ENCODE peak calls at places on chromosomes 16 and 17, in nine cellular contexts. One of them, this sample, is unnamed.
A peak's percentile ranks its signal among the peaks of the same experiment; 100 is the strongest.

GRCh38 chr17:70021726-70022125 is 53.3 kb upstream of the KCNJ16 start:
- DNase-seq in progenitor cell of endocrine pancreas: no peak
- DNase-seq in NCI-H460: no peak
- DNase-seq in PC-9: no peak
- DNase-seq in GM23338: peak; percentile 20
- DNase-seq in effector memory CD4-positive, alpha-beta T cell: no peak
- DNase-seq in HTR-8/SVneo: no peak
- DNase-seq in ovary: no peak
- DNase-seq in amygdala: no peak
- DNase-seq in this sample: no peak

GRCh38 chr16:57959804-57960203 is 11.1 kb downstream of the CNGB1 start:
- DNase-seq in progenitor cell of endocrine pancreas: no peak
- DNase-seq in HTR-8/SVneo: no peak
- DNase-seq in amygdala: no peak
- DNase-seq in effector memory CD4-positive, alpha-beta T cell: no peak
- DNase-seq in NCI-H460: no peak
- DNase-seq in ovary: no peak
- DNase-seq in GM23338: no peak
- DNase-seq in PC-9: no peak
- DNase-seq in this sample: no peak

GRCh38 chr17:40069751-40070643 is 7.2 kb downstream of the THRA start:
- DNase-seq in progenitor cell of endocrine pancreas: no peak
- DNase-seq in HTR-8/SVneo: no peak
- DNase-seq in ovary: peak; percentile 65
- DNase-seq in GM23338: peak; percentile 55
- DNase-seq in NCI-H460: no peak
- DNase-seq in effector memory CD4-positive, alpha-beta T cell: peak; percentile 28
- DNase-seq in amygdala: no peak
- DNase-seq in PC-9: no peak
- DNase-seq in this sample: no peak

GRCh38 chr16:56332464-56333079 is 92.8 kb downstream of the AMFR start:
- DNase-seq in ovary: peak; percentile 44
- DNase-seq in PC-9: peak; percentile 62
- DNase-seq in HTR-8/SVneo: peak; percentile 87
- DNase-seq in amygdala: peak; percentile 57
- DNase-seq in GM23338: peak; percentile 66
- DNase-seq in progenitor cell of endocrine pancreas: peak; percentile 43
- DNase-seq in NCI-H460: peak; percentile 88
- DNase-seq in effector memory CD4-positive, alpha-beta T cell: no peak
- DNase-seq in this sample: no peak

GRCh38 chr17:70420876-70421445 is 251.6 kb downstream of the KCNJ2 start:
- DNase-seq in ovary: no peak
- DNase-seq in NCI-H460: no peak
- DNase-seq in effector memory CD4-positive, alpha-beta T cell: no peak
- DNase-seq in HTR-8/SVneo: no peak
- DNase-seq in amygdala: no peak
- DNase-seq in progenitor cell of endocrine pancreas: no peak
- DNase-seq in PC-9: peak; percentile 48
- DNase-seq in GM23338: no peak
- DNase-seq in this sample: no peak

GRCh38 chr17:80005360-80006338 is 30.0 kb downstream of the TBC1D16 start:
- DNase-seq in NCI-H460: peak; percentile 36
- DNase-seq in amygdala: peak; percentile 32
- DNase-seq in effector memory CD4-positive, alpha-beta T cell: peak; percentile 30
- DNase-seq in PC-9: no peak
- DNase-seq in ovary: peak; percentile 57
- DNase-seq in GM23338: peak; percentile 73
- DNase-seq in HTR-8/SVneo: peak; percentile 86
- DNase-seq in progenitor cell of endocrine pancreas: peak; percentile 70
- DNase-seq in this sample: peak; percentile 24

GRCh38 chr17:74994440-74994839 is 7.0 kb downstream of the CDR2L start:
- DNase-seq in NCI-H460: no peak
- DNase-seq in HTR-8/SVneo: no peak
- DNase-seq in ovary: no peak
- DNase-seq in GM23338: no peak
- DNase-seq in progenitor cell of endocrine pancreas: no peak
- DNase-seq in PC-9: no peak
- DNase-seq in amygdala: no peak
- DNase-seq in effector memory CD4-positive, alpha-beta T cell: no peak
- DNase-seq in this sample: no peak

GRCh38 chr16:87278191-87279093 is 38.8 kb downstream of the C16orf95 start:
- DNase-seq in effector memory CD4-positive, alpha-beta T cell: peak; percentile 6
- DNase-seq in ovary: peak; percentile 60
- DNase-seq in HTR-8/SVneo: peak; percentile 93
- DNase-seq in PC-9: peak; percentile 50
- DNase-seq in progenitor cell of endocrine pancreas: peak; percentile 73
- DNase-seq in NCI-H460: peak; percentile 65
- DNase-seq in GM23338: peak; percentile 91
- DNase-seq in amygdala: peak; percentile 41
- DNase-seq in this sample: peak; percentile 25

GRCh38 chr16:14562691-14563491 is 67.2 kb downstream of the PARN start:
- DNase-seq in ovary: no peak
- DNase-seq in progenitor cell of endocrine pancreas: no peak
- DNase-seq in NCI-H460: no peak
- DNase-seq in effector memory CD4-positive, alpha-beta T cell: no peak
- DNase-seq in amygdala: no peak
- DNase-seq in PC-9: no peak
- DNase-seq in HTR-8/SVneo: no peak
- DNase-seq in GM23338: peak; percentile 15
- DNase-seq in this sample: no peak

GRCh38 chr17:29927546-29927945 is 2.5 kb downstream of the SSH2 start:
- DNase-seq in amygdala: no peak
- DNase-seq in HTR-8/SVneo: no peak
- DNase-seq in progenitor cell of endocrine pancreas: no peak
- DNase-seq in NCI-H460: no peak
- DNase-seq in PC-9: no peak
- DNase-seq in GM23338: no peak
- DNase-seq in effector memory CD4-positive, alpha-beta T cell: no peak
- DNase-seq in ovary: no peak
- DNase-seq in this sample: no peak

GRCh38 chr17:51079049-51079448 is 41.6 kb downstream of the SPAG9 start:
- DNase-seq in ovary: no peak
- DNase-seq in HTR-8/SVneo: peak; percentile 31
- DNase-seq in NCI-H460: no peak
- DNase-seq in GM23338: no peak
- DNase-seq in effector memory CD4-positive, alpha-beta T cell: no peak
- DNase-seq in amygdala: no peak
- DNase-seq in progenitor cell of endocrine pancreas: no peak
- DNase-seq in PC-9: no peak
- DNase-seq in this sample: no peak

GRCh38 chr17:30236807-30237206 is 1.3 kb upstream of the SLC6A4 start:
- DNase-seq in GM23338: peak; percentile 70
- DNase-seq in progenitor cell of endocrine pancreas: peak; percentile 60
- DNase-seq in PC-9: no peak
- DNase-seq in effector memory CD4-positive, alpha-beta T cell: no peak
- DNase-seq in NCI-H460: peak; percentile 42
- DNase-seq in ovary: peak; percentile 26
- DNase-seq in amygdala: no peak
- DNase-seq in HTR-8/SVneo: peak; percentile 26
- DNase-seq in this sample: no peak

GRCh38 chr17:4008082-4008435 is 43.8 kb upstream of the ATP2A3 start:
- DNase-seq in PC-9: no peak
- DNase-seq in progenitor cell of endocrine pancreas: no peak
- DNase-seq in HTR-8/SVneo: no peak
- DNase-seq in NCI-H460: no peak
- DNase-seq in GM23338: peak; percentile 41
- DNase-seq in effector memory CD4-positive, alpha-beta T cell: no peak
- DNase-seq in ovary: no peak
- DNase-seq in amygdala: no peak
- DNase-seq in this sample: no peak

GRCh38 chr17:40307001-40307690 is 1.8 kb upstream of the RARA start:
- DNase-seq in ovary: peak; percentile 69
- DNase-seq in amygdala: no peak
- DNase-seq in GM23338: peak; percentile 70
- DNase-seq in progenitor cell of endocrine pancreas: no peak
- DNase-seq in PC-9: no peak
- DNase-seq in effector memory CD4-positive, alpha-beta T cell: no peak
- DNase-seq in NCI-H460: no peak
- DNase-seq in HTR-8/SVneo: no peak
- DNase-seq in this sample: no peak

GRCh38 chr17:74119049-74119580 is 84.4 kb upstream of the RPL38 start:
- DNase-seq in NCI-H460: no peak
- DNase-seq in effector memory CD4-positive, alpha-beta T cell: no peak
- DNase-seq in PC-9: no peak
- DNase-seq in HTR-8/SVneo: no peak
- DNase-seq in progenitor cell of endocrine pancreas: no peak
- DNase-seq in amygdala: no peak
- DNase-seq in GM23338: no peak
- DNase-seq in ovary: no peak
- DNase-seq in this sample: no peak

GRCh38 chr16:85238233-85238647 is 126.0 kb upstream of the CIBAR2 start:
- DNase-seq in GM23338: peak; percentile 80
- DNase-seq in HTR-8/SVneo: no peak
- DNase-seq in effector memory CD4-positive, alpha-beta T cell: no peak
- DNase-seq in PC-9: no peak
- DNase-seq in ovary: peak; percentile 98
- DNase-seq in amygdala: peak; percentile 49
- DNase-seq in NCI-H460: no peak
- DNase-seq in progenitor cell of endocrine pancreas: no peak
- DNase-seq in this sample: no peak

This sample was measured in KG1.